ENCODE peak calls at places on chromosome 22, in six cellular contexts. Z, Y, W, K, C and L are unnamed samples.

GRCh38 chr22:20186183-20186870 is 35.5 kb upstream of the CCDC188 start:
- DNase-seq in Z (no peak), Y (no peak), W (peak), K (no peak), C (peak), L (no peak)

GRCh38 chr22:45227645-45228400 is 12.9 kb downstream of the KIAA0930 start:
- DNase-seq in Z (no peak), Y (peak), W (no peak), K (no peak), C (no peak), L (no peak)

GRCh38 chr22:33255781-33256180 is 197.6 kb upstream of the SYN3 start:
- DNase-seq in Z (no peak), Y (no peak), W (no peak), K (no peak), C (no peak), L (no peak)

GRCh38 chr22:33240901-33241300 is 182.7 kb upstream of the SYN3 start:
- DNase-seq in Z (no peak), Y (no peak), W (no peak), K (no peak), C (no peak), L (peak)

GRCh38 chr22:37892566-37893338 is 13.3 kb upstream of the MICALL1 start:
- DNase-seq in Z (no peak), Y (peak), W (no peak), K (no peak), C (no peak), L (no peak)

GRCh38 chr22:45672564-45673481 is 1.2 kb downstream of the ATXN10 start:
- DNase-seq in Z (no peak), Y (no peak), W (no peak), K (no peak), C (peak), L (no peak)

GRCh38 chr22:41565403-41566054 is 4.7 kb downstream of the CSDC2 start:
- DNase-seq in Z (peak), Y (no peak), W (peak), K (no peak), C (peak), L (peak)

GRCh38 chr22:39242809-39243442 is 1.9 kb downstream of the PDGFB start:
- DNase-seq in Z (no peak), Y (no peak), W (no peak), K (no peak), C (peak), L (no peak)

GRCh38 chr22:44221710-44222475 is 41.2 kb downstream of the PARVG start:
- DNase-seq in Z (no peak), Y (no peak), W (no peak), K (no peak), C (no peak), L (no peak)

GRCh38 chr22:45884201-45885067 is 92.5 kb downstream of the WNT7B start:
- DNase-seq in Z (no peak), Y (peak), W (no peak), K (no peak), C (no peak), L (no peak)

GRCh38 chr22:33635766-33636165 is 284.5 kb downstream of the LARGE1 start:
- DNase-seq in Z (no peak), Y (no peak), W (no peak), K (no peak), C (no peak), L (no peak)

GRCh38 chr22:35070451-35071093 is 4.6 kb downstream of the ISX start:
- DNase-seq in Z (no peak), Y (peak), W (no peak), K (no peak), C (no peak), L (peak)

GRCh38 chr22:37739611-37740049 is 42.8 kb downstream of the TRIOBP start:
- DNase-seq in Z (no peak), Y (no peak), W (no peak), K (no peak), C (no peak), L (no peak)

GRCh38 chr22:38406617-38407016 is 48.4 kb downstream of the KCNJ4 start:
- DNase-seq in Z (no peak), Y (no peak), W (peak), K (no peak), C (peak), L (peak)

GRCh38 chr22:43437871-43438475 is 26.2 kb downstream of the MPPED1 start:
- DNase-seq in Z (no peak), Y (no peak), W (no peak), K (no peak), C (no peak), L (no peak)

GRCh38 chr22:39352301-39352867 is 2.6 kb downstream of the SYNGR1 start:
- DNase-seq in Z (no peak), Y (no peak), W (no peak), K (no peak), C (no peak), L (no peak)

GRCh38 chr22:42814215-42814614 is 42.9 kb downstream of the ARFGAP3 start:
- DNase-seq in Z (no peak), Y (no peak), W (peak), K (no peak), C (no peak), L (no peak)

GRCh38 chr22:44184006-44184405 is 3.3 kb downstream of the PARVG start:
- DNase-seq in Z (no peak), Y (no peak), W (peak), K (peak), C (no peak), L (no peak)

GRCh38 chr22:49081261-49081666 is 746.4 kb downstream of the BRD1 start:
- DNase-seq in Z (no peak), Y (peak), W (no peak), K (no peak), C (no peak), L (no peak)

GRCh38 chr22:44495629-44496028 is 2.4 kb downstream of the RTL6 start:
- DNase-seq in Z (no peak), Y (no peak), W (no peak), K (no peak), C (no peak), L (no peak)

GRCh38 chr22:37681001-37681424 is 5.1 kb upstream of the NOL12 start:
- DNase-seq in Z (no peak), Y (no peak), W (peak), K (no peak), C (peak), L (peak)

GRCh38 chr22:29380032-29380781 is 8.2 kb downstream of the AP1B1 start:
- DNase-seq in Z (no peak), Y (no peak), W (no peak), K (no peak), C (peak), L (peak)

GRCh38 chr22:49213731-49214352 is 613.8 kb downstream of the BRD1 start:
- DNase-seq in Z (no peak), Y (peak), W (no peak), K (no peak), C (no peak), L (no peak)

GRCh38 chr22:49056301-49056700 is 771.4 kb downstream of the BRD1 start:
- DNase-seq in Z (no peak), Y (peak), W (no peak), K (no peak), C (no peak), L (no peak)

GRCh38 chr22:26651840-26652239 is 5.5 kb upstream of the MIAT start:
- DNase-seq in Z (no peak), Y (no peak), W (no peak), K (no peak), C (no peak), L (no peak)

GRCh38 chr22:25702571-25703167 is 39.3 kb upstream of the MYO18B start:
- DNase-seq in Z (peak), Y (no peak), W (no peak), K (no peak), C (no peak), L (peak)

GRCh38 chr22:19523240-19524169 is 705 bp downstream of the CLDN5 start:
- DNase-seq in Z (no peak), Y (no peak), W (peak), K (no peak), C (peak), L (no peak)

GRCh38 chr22:33166206-33166605 is 108.0 kb upstream of the SYN3 start:
- DNase-seq in Z (no peak), Y (no peak), W (no peak), K (no peak), C (no peak), L (no peak)

GRCh38 chr22:23403720-23404688 is 176.1 kb downstream of the IGLL1 start:
- DNase-seq in Z (no peak), Y (no peak), W (no peak), K (no peak), C (peak), L (no peak)

GRCh38 chr22:23402275-23403151 is 177.6 kb downstream of the IGLL1 start:
- DNase-seq in Z (no peak), Y (peak), W (peak), K (no peak), C (peak), L (peak)

GRCh38 chr22:23405366-23405851 is 174.7 kb downstream of the IGLL1 start:
- DNase-seq in Z (no peak), Y (no peak), W (no peak), K (no peak), C (no peak), L (no peak)

GRCh38 chr22:23403152-23403719 is 176.9 kb downstream of the IGLL1 start:
- DNase-seq in Z (no peak), Y (no peak), W (no peak), K (no peak), C (no peak), L (no peak)

GRCh38 chr22:23404689-23405365 is 175.3 kb downstream of the IGLL1 start:
- DNase-seq in Z (peak), Y (no peak), W (peak), K (no peak), C (peak), L (no peak)
- H3K4me3 ChIP-seq in Z (no peak), Y (no peak), W (no peak), K (no peak), C (no peak), L (no peak)

GRCh38 chr22:32042924-32043323 is at the start of gene SLC5A1:
- DNase-seq in Z (no peak), Y (no peak), W (no peak), K (no peak), C (no peak), L (no peak)

GRCh38 chr22:32043391-32043790 is 330 bp downstream of the SLC5A1 start:
- DNase-seq in Z (no peak), Y (no peak), W (no peak), K (no peak), C (no peak), L (no peak)

GRCh38 chr22:32044913-32045312 is 1.9 kb downstream of the SLC5A1 start:
- DNase-seq in Z (no peak), Y (no peak), W (no peak), K (no peak), C (no peak), L (no peak)

GRCh38 chr22:32048069-32048468 is 5.0 kb downstream of the SLC5A1 start:
- DNase-seq in Z (no peak), Y (no peak), W (no peak), K (no peak), C (no peak), L (no peak)

GRCh38 chr22:32044477-32044876 is 1.4 kb downstream of the SLC5A1 start:
- DNase-seq in Z (no peak), Y (no peak), W (no peak), K (no peak), C (no peak), L (no peak)
- H3K4me3 ChIP-seq in Z (no peak), Y (no peak), W (no peak), K (no peak), C (no peak), L (no peak)

DNA sequence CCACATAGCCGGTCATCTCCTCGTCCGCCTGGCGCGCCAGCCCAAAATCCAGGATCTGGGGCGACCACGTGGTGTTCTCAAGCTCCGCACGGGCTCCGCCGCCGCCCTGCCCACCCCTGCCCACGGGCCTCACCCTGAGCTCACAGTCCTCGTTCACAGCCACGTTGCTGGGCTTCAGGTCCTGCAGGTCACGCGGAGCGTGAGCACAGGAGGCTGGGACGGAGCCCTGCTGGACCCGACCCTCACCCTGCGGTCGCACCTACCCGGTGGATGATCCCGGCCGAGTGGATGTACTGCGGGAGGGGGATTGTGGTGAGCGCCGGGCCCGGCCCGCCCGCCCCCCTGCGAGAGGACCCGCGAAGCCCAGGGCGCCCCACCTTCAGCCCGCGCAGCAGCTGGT is 3.2 kb downstream of the MAPK11 start:
- DNase-seq in Z (no peak), Y (no peak), W (no peak), K (no peak), C (no peak), L (no peak)
- H3K4me3 ChIP-seq in Z (no peak), Y (no peak), W (peak), K (no peak), C (no peak), L (no peak)

DNA sequence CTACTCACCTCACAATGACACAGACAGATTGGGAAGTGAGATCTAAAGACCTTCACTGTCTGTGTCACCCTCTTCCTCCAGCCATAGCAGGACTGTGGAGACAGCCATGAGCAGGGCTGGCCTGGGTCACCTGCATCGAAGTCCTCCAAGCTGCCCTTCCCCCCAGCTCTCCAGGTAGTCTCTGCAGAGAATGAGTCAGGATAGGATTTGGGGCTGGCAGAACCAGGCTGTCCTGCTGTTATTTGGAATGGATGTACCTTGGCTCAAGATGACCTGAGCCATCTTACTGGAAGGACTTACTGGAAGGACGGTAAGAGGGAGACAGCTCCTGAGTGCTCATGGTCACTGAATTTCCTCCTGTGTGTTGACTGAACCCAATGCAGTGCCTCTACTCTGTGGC is 29.2 kb downstream of the GGTLC2 start:
- DNase-seq in Z (no peak), Y (no peak), W (no peak), K (no peak), C (no peak), L (no peak)
- H3K4me3 ChIP-seq in Z (no peak), Y (no peak), W (no peak), K (no peak), C (no peak), L (no peak)

GRCh38 chr22:17269607-17270261 is 50.5 kb upstream of the ADA2 start:
- DNase-seq in Z (no peak), Y (no peak), W (no peak), K (no peak), C (no peak), L (no peak)
- H3K4me3 ChIP-seq in Z (no peak), Y (no peak), W (no peak), K (no peak), C (no peak), L (no peak)

GRCh38 chr22:40499187-40499753 is 128.9 kb downstream of the SGSM3 start:
- DNase-seq in Z (no peak), Y (no peak), W (peak), K (no peak), C (peak), L (peak)
- H3K4me3 ChIP-seq in Z (no peak), Y (no peak), W (no peak), K (peak), C (no peak), L (no peak)

GRCh38 chr22:36349726-36350125 is 38.0 kb downstream of the MYH9 start:
- DNase-seq in Z (no peak), Y (no peak), W (peak), K (no peak), C (peak), L (no peak)

GRCh38 chr22:36350751-36351594 is 36.8 kb downstream of the MYH9 start:
- DNase-seq in Z (no peak), Y (no peak), W (peak), K (no peak), C (peak), L (peak)

GRCh38 chr22:36355362-36355761 is 32.4 kb downstream of the MYH9 start:
- DNase-seq in Z (no peak), Y (no peak), W (peak), K (no peak), C (peak), L (no peak)

GRCh38 chr22:36352775-36353507 is 34.8 kb downstream of the MYH9 start:
- DNase-seq in Z (no peak), Y (no peak), W (peak), K (no peak), C (peak), L (no peak)

DNA sequence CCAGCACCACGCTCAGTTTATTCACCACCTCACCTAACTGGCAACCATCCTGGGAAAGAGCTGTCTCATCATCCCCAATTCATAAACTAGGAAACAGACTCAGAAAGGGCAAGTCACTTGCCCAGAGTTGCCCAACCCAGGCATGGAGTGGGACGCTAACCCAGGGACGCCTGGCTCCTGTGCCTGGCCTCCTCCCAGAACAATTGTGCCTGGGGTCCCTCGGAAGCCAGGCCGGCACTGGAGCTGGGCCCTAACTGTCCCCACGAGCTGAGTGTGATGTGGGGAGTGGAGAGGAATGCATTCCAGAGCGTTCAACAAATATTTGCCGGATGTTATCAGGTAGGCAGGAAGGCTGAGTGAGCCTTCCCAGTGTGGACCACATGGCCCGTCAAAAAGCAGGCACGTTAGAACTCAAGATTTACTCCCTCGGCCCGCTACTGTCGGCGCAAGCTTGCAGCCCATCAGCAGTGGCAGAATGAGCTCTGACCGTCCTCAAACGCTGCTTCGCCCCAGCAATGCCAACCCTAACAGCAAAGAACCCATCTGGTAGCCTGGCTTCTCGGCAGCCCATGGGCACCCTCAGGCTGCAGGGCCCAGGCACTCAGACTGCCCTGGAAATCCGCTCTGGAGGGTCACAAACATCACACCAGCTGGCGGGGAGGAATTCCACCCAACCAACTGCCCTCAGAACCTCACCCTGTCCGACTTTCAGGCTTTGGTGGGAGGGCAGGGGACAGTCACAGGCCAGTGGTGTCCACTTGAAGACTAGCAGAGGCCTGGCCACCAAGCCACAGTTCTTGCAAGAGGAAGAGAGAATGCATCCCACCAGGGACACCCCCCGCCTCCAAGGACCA is 35.6 kb downstream of the MYH9 start:
- DNase-seq in Z (no peak), Y (no peak), W (peak), K (no peak), C (peak), L (peak)
- H3K4me3 ChIP-seq in Z (no peak), Y (no peak), W (no peak), K (no peak), C (peak), L (no peak)

GRCh38 chr22:47091241-47091691 is 328.8 kb downstream of the TBC1D22A start:
- DNase-seq in Z (no peak), Y (no peak), W (peak), K (no peak), C (no peak), L (no peak)
- H3K4me3 ChIP-seq in Z (no peak), Y (no peak), W (peak), K (peak), C (peak), L (peak)